ENCODE peak calls at places on chromosomes 6 and 20, in five cellular contexts. D is fibroblast of lung, P is tibial nerve, R is AG04450, T is neural progenitor cell. K is an unnamed sample.

GRCh38 chr20:53672484-53673129 is 79.0 kb upstream of the ZNF217 start:
- DNase-seq in T (no peak), D (peak), R (no peak), P (no peak), K (no peak)

GRCh38 chr20:8967641-8968245 is 101.1 kb upstream of the PLCB4 start:
- DNase-seq in T (no peak), R (no peak), D (peak), P (no peak), K (no peak)

GRCh38 chr6:13986700-13987399 is 62.1 kb downstream of the RNF182 start:
- DNase-seq in P (no peak), R (no peak), T (no peak), D (no peak), K (no peak)

GRCh38 chr20:53622247-53623114 is 28.8 kb upstream of the ZNF217 start:
- DNase-seq in T (no peak), R (no peak), D (peak), P (no peak), K (no peak)

GRCh38 chr6:87472525-87473418 is at the start of gene SLC35A1:
- DNase-seq in T (peak), R (peak), D (peak), P (peak), K (peak)

GRCh38 chr20:23165307-23165750 is 79.2 kb upstream of the CD93 start:
- DNase-seq in P (no peak), R (no peak), D (no peak), T (peak), K (no peak)

GRCh38 chr20:48064929-48065328 is 279.6 kb upstream of the SULF2 start:
- DNase-seq in R (no peak), T (no peak), P (no peak), D (peak), K (no peak)

GRCh38 chr6:163414367-163415175 is at the start of gene QKI:
- DNase-seq in D (peak), T (peak), P (peak), R (no peak), K (peak)

GRCh38 chr20:41413169-41413568 is 46.6 kb upstream of the EMILIN3 start:
- DNase-seq in P (no peak), R (no peak), D (no peak), T (no peak), K (no peak)

GRCh38 chr20:41408986-41409385 is 42.4 kb upstream of the EMILIN3 start:
- DNase-seq in T (no peak), R (no peak), P (no peak), D (no peak), K (peak)

GRCh38 chr20:41411458-41411857 is 44.8 kb upstream of the EMILIN3 start:
- DNase-seq in D (peak), T (peak), P (no peak), R (no peak), K (no peak)

GRCh38 chr20:41415191-41415590 is 48.6 kb upstream of the EMILIN3 start:
- DNase-seq in P (no peak), R (no peak), D (no peak), T (no peak), K (no peak)

GRCh38 chr20:41412324-41412723 is 45.7 kb upstream of the EMILIN3 start:
- DNase-seq in T (no peak), D (no peak), R (no peak), P (no peak), K (no peak)
- H3K27ac ChIP-seq in T (no peak), D (peak), R (no peak), P (peak), K (no peak)

GRCh38 chr6:74073429-74073828 is 377.4 kb downstream of the CD109 start:
- DNase-seq in D (peak), P (no peak), T (no peak), R (no peak), K (no peak)

GRCh38 chr6:74070091-74070490 is 374.1 kb downstream of the CD109 start:
- DNase-seq in P (no peak), T (no peak), D (no peak), R (no peak), K (no peak)

GRCh38 chr6:74075323-74075722 is 379.3 kb downstream of the CD109 start:
- DNase-seq in T (no peak), D (peak), P (peak), R (no peak), K (no peak)

GRCh38 chr6:74074609-74075008 is 378.6 kb downstream of the CD109 start:
- DNase-seq in T (no peak), P (no peak), R (no peak), D (no peak), K (no peak)

DNA sequence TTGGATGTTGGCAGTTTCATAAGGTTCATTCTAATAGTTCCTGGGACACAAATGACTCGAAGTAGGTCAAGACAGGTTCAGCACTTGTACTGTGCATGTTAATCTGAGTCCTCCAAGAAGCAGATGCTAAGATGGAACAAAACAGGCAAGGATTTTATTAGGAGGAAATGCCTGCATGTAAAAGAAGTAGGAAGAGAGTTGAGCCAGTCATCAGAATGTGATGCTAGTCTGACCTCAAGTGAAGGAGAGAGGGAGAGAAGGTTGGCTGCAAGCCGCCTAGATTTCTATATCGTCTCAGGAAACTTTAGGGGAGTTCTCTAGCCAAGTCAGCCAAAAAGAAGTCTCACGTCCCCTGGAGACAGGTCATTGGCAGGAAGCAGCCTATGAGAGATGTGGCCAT is 377.9 kb downstream of the CD109 start:
- DNase-seq in D (no peak), R (no peak), T (no peak), P (no peak), K (no peak)
- H3K27ac ChIP-seq in D (no peak), R (peak), T (no peak), P (no peak), K (no peak)

GRCh38 chr20:62602550-62602949 is 39.8 kb upstream of the SLCO4A1 start:
- DNase-seq in T (no peak), D (no peak), R (no peak), P (no peak), K (no peak)
- H3K27ac ChIP-seq in T (no peak), D (no peak), R (no peak), P (peak), K (no peak)

DNA sequence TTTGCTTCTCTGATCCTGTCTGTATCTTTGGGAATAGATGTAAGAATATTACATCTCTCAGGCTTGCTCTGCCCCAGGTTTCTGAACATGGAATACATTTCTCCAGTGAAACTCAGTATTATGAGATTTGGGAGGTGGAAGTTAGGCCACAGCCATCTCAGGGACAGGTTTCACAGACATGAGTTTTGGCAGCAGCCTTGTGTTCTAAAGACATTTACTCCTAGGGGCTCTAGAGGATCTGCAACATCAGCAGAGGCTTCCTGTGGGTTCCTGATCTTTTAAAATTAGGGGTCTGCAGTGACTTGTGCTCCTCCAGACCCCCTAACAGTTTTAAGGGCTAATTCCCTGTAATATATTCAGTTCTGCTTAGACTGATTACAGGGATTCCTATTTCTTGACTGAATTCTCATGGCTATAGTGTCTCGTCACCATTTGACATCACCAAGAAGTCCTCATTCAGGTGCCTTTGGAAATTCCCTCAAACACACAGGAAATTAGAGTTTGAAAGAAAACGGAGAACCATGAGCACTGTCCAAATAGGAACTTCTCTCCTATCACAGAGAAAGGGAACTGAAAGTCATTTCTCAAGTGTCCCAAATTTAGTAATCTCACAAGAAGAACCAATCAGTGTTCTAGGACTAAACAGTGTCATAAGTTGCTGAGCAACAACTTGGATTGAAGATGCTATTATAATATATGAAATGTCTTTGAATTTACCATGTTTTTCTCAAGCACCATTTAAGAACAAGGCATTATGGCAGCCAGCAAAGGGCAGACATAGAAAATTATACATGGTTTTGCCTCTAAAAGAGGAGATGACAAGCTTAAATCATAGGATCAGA is 2.5 kb upstream of the HLA-DRA start:
- DNase-seq in D (peak), R (no peak), P (no peak), T (no peak), K (no peak)
- H3K27ac ChIP-seq in D (no peak), R (no peak), P (peak), T (no peak), K (no peak)

DNA sequence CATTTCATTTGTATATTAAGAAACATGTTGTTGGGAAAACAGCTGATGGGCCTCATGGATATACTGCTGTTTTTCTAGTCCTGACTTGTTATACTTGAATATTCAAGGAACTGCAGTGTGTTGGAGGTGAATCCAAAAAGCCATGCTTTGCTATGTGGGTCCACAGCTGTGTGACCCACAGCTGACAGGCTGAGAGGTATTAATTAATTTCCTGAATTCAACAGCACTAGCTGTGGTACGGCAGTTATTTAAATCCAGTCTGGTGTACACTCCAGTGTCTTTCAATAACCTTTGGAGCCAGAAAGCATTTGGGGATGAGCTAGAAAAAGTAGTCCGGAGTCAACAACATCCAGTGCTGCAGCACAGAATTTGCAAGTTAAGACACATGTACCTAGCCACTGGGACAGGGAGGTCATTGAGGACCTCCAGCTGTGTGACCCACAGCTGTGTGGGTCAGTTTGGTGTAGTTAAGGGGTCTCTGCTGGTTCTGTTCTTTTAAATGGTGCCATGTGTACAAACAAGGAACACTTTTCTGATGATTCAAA is 19.1 kb downstream of the NCOA7 start:
- DNase-seq in R (no peak), P (no peak), D (no peak), T (no peak), K (no peak)
- H3K27ac ChIP-seq in R (no peak), P (no peak), D (no peak), T (no peak), K (no peak)

DNA sequence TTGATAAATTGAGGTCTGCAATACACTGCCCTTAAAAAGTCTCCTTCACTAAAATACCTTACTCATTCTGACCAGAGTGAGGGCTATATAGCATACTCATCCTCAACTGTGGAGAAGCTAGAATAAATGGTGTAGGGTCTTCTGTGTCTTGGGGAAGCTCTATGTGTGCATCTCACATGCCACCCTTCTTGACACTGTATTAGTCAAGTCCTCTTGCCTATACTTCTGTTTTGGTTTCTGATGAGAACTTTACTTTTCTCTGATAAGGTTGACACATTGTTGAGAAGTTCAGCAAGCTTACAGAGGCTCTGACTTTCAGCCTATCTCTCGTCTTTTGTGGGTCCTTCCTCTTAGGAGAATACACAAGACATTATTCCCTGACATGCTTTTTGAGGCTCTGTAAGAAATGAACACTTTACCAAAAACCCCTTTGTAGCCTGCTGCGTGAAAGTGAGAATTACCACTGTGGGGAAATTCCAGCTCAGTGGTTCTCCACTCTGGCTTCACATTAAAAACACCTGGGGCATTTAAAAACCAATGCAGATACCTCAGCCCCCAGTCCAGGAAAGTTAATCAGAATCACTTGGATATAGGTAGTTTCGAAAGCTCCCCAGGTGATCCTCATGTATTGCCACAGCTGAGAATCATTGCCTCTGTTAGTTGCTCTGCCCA is 372.1 kb upstream of the HS3ST5 start:
- DNase-seq in T (no peak), P (no peak), D (no peak), R (no peak), K (no peak)
- H3K27ac ChIP-seq in T (no peak), P (no peak), D (no peak), R (no peak), K (no peak)